ENCODE peak calls at places on chromosomes 13 and 19, in four cellular contexts. C, I, O and R are unnamed samples. For H3K4me1 and H3K27me3, the result is how much of the 10 kb centered on the place peaks cover.

GRCh38 chr13:112444001-112444311 is 67.8 kb downstream of the SPACA7 start:
- DNase-seq in C (peak), I (no peak), O (peak), R (no peak)

GRCh38 chr13:28820099-28821051 is at the start of gene MTUS2:
- DNase-seq in C (peak), O (peak), I (no peak), R (no peak)

GRCh38 chr13:37910790-37911189 is 41.2 kb upstream of the TRPC4 start:
- DNase-seq in O (peak), I (no peak), C (no peak), R (no peak)

GRCh38 chr13:23673354-23673753 is 103.1 kb downstream of the TNFRSF19 start:
- DNase-seq in O (peak), C (no peak), I (no peak), R (no peak)

GRCh38 chr13:28349901-28350654 is 144.8 kb downstream of the FLT1 start:
- DNase-seq in O (no peak), I (no peak), C (no peak), R (no peak)

GRCh38 chr19:10333758-10334339 is 520 bp upstream of the RAVER1 start:
- DNase-seq in I (no peak), C (peak), O (no peak), R (no peak)

GRCh38 chr13:106095919-106096318 is 439.5 kb downstream of the EFNB2 start:
- DNase-seq in O (no peak), I (no peak), C (no peak), R (no peak)

GRCh38 chr13:81058916-81059290 is 718.0 kb upstream of the SPRY2 start:
- DNase-seq in C (no peak), O (peak), I (no peak), R (no peak)

GRCh38 chr19:33797821-33798633 is 1.4 kb downstream of the KCTD15 start:
- DNase-seq in I (no peak), C (peak), O (peak), R (peak)

GRCh38 chr13:25276748-25277147 is 10.5 kb downstream of the MTMR6 start:
- DNase-seq in C (no peak), I (no peak), O (peak), R (no peak)

GRCh38 chr19:4914736-4915501 is 5.6 kb downstream of the UHRF1 start:
- DNase-seq in O (peak), I (no peak), C (no peak), R (peak)

GRCh38 chr19:33022472-33023116 is 42.1 kb downstream of the RHPN2 start:
- DNase-seq in C (peak), O (no peak), I (peak), R (no peak)

GRCh38 chr13:51502206-51502651 is 49.4 kb upstream of the INTS6 start:
- DNase-seq in C (no peak), O (peak), I (no peak), R (no peak)

GRCh38 chr13:51786425-51787010 is 17.4 kb downstream of the DHRS12 start:
- DNase-seq in I (no peak), O (no peak), C (no peak), R (no peak)

GRCh38 chr19:4234142-4234861 is 5.0 kb downstream of the EBI3 start:
- DNase-seq in O (no peak), I (no peak), C (no peak), R (no peak)

GRCh38 chr19:41744850-41745249 is 10.5 kb upstream of the CEACAM6 start:
- DNase-seq in O (no peak), I (no peak), C (no peak), R (no peak)

GRCh38 chr19:38004100-38004504 is 97.1 kb downstream of the SIPA1L3 start:
- DNase-seq in C (no peak), O (no peak), I (no peak), R (no peak)

GRCh38 chr13:71801165-71801564 is 65.8 kb downstream of the DACH1 start:
- DNase-seq in C (no peak), O (no peak), I (no peak), R (no peak)

GRCh38 chr13:102141625-102142472 is 260.0 kb downstream of the FGF14 start:
- DNase-seq in I (no peak), O (no peak), C (no peak), R (no peak)

GRCh38 chr19:35439921-35440320 is 8.1 kb upstream of the FFAR2 start:
- DNase-seq in C (no peak), O (no peak), I (no peak), R (no peak)

GRCh38 chr19:15283141-15283885 is 49.0 kb downstream of the BRD4 start:
- DNase-seq in C (no peak), O (peak), I (no peak), R (no peak)

GRCh38 chr13:93218583-93218982 is 8.0 kb upstream of the GPC6 start:
- DNase-seq in O (peak), I (no peak), C (no peak), R (no peak)

GRCh38 chr13:93220073-93220472 is 6.5 kb upstream of the GPC6 start:
- DNase-seq in O (no peak), C (no peak), I (no peak), R (no peak)

GRCh38 chr13:93217701-93218100 is 8.9 kb upstream of the GPC6 start:
- DNase-seq in O (peak), C (peak), I (no peak), R (no peak)

DNA sequence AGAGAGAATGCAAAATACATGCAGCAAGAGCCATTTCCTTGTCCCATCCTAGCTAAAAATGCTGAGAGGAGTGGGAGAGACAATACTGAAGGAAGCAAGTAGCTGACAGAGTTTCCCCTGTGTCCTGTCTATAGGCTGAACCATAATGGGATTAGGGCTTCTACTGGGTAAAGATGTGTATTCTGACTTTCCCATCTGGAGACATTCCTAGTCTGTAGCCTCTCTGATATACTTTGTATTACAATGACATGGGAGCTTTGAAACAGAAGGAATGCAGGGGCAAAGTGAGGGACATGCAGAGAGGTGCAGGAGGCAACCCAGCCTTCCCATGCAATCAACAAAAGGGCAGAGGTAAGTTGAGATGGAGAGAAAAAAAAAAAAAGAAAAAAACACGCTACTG is 10.5 kb upstream of the GPC6 start:
- DNase-seq in O (no peak), I (no peak), C (peak), R (no peak)
- H3K4me3 ChIP-seq in O (no peak), I (no peak), C (peak), R (no peak)

DNA sequence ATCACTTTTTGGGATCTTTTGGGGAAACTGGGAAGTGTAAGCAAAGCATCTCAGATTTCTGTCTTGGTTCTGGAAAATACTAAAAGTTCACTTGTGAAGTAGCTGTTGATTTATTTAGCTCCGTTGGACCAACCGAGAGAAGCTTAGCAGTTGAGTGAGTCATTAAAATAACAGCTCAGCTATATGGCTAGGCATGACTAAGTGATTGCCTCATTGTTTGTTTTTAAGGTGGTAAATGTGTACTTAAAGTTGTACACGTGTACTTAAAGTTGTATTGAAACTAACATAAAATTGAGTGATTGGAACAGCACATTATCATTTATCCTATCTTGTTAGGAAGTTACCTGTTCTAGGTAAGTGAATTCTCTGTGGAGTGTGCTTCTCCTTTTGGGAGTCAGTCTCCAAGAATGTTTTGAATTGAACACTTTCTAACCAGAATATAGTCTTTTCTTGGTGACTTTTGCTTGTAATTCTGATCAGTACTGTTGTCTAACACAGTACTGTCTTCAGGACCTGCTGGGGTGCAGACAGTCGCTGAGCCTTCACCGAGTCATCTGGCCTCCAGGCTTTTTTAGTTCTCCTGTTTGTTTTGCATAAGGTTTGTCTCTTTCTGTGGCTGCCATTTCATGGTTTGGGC is 2.9 kb upstream of the DCUN1D2 start:
- DNase-seq in O (peak), C (no peak), I (no peak), R (no peak)
- H3K4me1 ChIP-seq in O (under half), C (under half), I (under half), R (under half)

GRCh38 chr19:19215792-19216191 is 4.0 kb downstream of the NCAN start:
- DNase-seq in I (no peak), O (no peak), C (no peak), R (no peak)
- H3K27me3 ChIP-seq in I (under half), O (under half), C (under half), R (under half)

GRCh38 chr19:18431351-18432197 is 6.4 kb downstream of the ISYNA1 start:
- DNase-seq in I (no peak), C (no peak), O (no peak), R (no peak)

GRCh38 chr19:18434411-18435184 is 3.3 kb downstream of the ISYNA1 start:
- DNase-seq in O (no peak), C (peak), I (no peak), R (no peak)

GRCh38 chr19:18432275-18433038 is 5.5 kb downstream of the ISYNA1 start:
- DNase-seq in O (no peak), C (peak), I (no peak), R (no peak)

GRCh38 chr19:18433735-18434398 is 4.1 kb downstream of the ISYNA1 start:
- DNase-seq in O (no peak), I (no peak), C (peak), R (no peak)

GRCh38 chr19:18433039-18433691 is 4.8 kb downstream of the ISYNA1 start:
- DNase-seq in O (no peak), C (peak), I (no peak), R (no peak)
- H3K4me3 ChIP-seq in O (no peak), C (peak), I (peak), R (peak)

GRCh38 chr19:40718774-40719391 is 2.0 kb downstream of the ITPKC start:
- DNase-seq in O (peak), C (peak), I (peak), R (no peak)

GRCh38 chr19:40721140-40721486 is 4.2 kb downstream of the ITPKC start:
- DNase-seq in I (no peak), C (no peak), O (no peak), R (no peak)

GRCh38 chr19:40717325-40717879 is 490 bp downstream of the ITPKC start:
- DNase-seq in I (peak), C (no peak), O (no peak), R (no peak)

GRCh38 chr19:40717880-40718773 is 1.2 kb downstream of the ITPKC start:
- DNase-seq in I (peak), C (peak), O (peak), R (no peak)

GRCh38 chr19:40719414-40719894 is 2.5 kb downstream of the ITPKC start:
- DNase-seq in C (no peak), O (peak), I (no peak), R (no peak)
- H3K4me1 ChIP-seq in C (under half), O (under half), I (under half), R (under half)

GRCh38 chr19:3024509-3024869 is 4.6 kb downstream of the TLE2 start:
- DNase-seq in O (no peak), I (no peak), C (no peak), R (no peak)
- H3K27me3 ChIP-seq in O (under half), I (under half), C (under half), R (under half)